ENCODE peak calls at places on chromosomes 16 and 17, in ten cellular contexts. One of them, this sample, is unnamed.

GRCh38 chr17:28720247-28720996 is 637 bp downstream of the RPL23A start:
- DNase-seq in Peyer's patch: no peak
- DNase-seq in stomach: no peak
- DNase-seq in left ventricle myocardium inferior: no peak
- DNase-seq in MM.1S: peak; percentile 58
- DNase-seq in neural progenitor cell: no peak
- DNase-seq in IMR-90: no peak
- DNase-seq in Panc1: no peak
- DNase-seq in CD8-positive, alpha-beta T cell: no peak
- DNase-seq in mammary epithelial cell: no peak
- DNase-seq in this sample: peak; percentile 62

GRCh38 chr17:13046361-13046760 is 28.5 kb upstream of the ELAC2 start:
- DNase-seq in Peyer's patch: no peak
- DNase-seq in stomach: no peak
- DNase-seq in left ventricle myocardium inferior: no peak
- DNase-seq in MM.1S: no peak
- DNase-seq in neural progenitor cell: no peak
- DNase-seq in IMR-90: no peak
- DNase-seq in Panc1: no peak
- DNase-seq in CD8-positive, alpha-beta T cell: no peak
- DNase-seq in mammary epithelial cell: no peak
- DNase-seq in this sample: no peak

GRCh38 chr17:16037636-16038035 is 38.0 kb downstream of the TTC19 start:
- DNase-seq in Peyer's patch: no peak
- DNase-seq in stomach: no peak
- DNase-seq in left ventricle myocardium inferior: no peak
- DNase-seq in MM.1S: peak; percentile 54
- DNase-seq in neural progenitor cell: no peak
- DNase-seq in IMR-90: peak; percentile 27
- DNase-seq in Panc1: no peak
- DNase-seq in CD8-positive, alpha-beta T cell: no peak
- DNase-seq in mammary epithelial cell: no peak
- DNase-seq in this sample: no peak

GRCh38 chr17:30021708-30022317 is 80.4 kb downstream of the EFCAB5 start:
- DNase-seq in Peyer's patch: peak; percentile 73
- DNase-seq in stomach: peak; percentile 31
- DNase-seq in left ventricle myocardium inferior: no peak
- DNase-seq in MM.1S: peak; percentile 62
- DNase-seq in neural progenitor cell: peak; percentile 66
- DNase-seq in IMR-90: peak; percentile 61
- DNase-seq in Panc1: peak; percentile 28
- DNase-seq in CD8-positive, alpha-beta T cell: peak; percentile 26
- DNase-seq in mammary epithelial cell: peak; percentile 35
- DNase-seq in this sample: peak; percentile 67

GRCh38 chr16:87847785-87848675 is 21.3 kb downstream of the SLC7A5 start:
- DNase-seq in Peyer's patch: no peak
- DNase-seq in stomach: peak; percentile 81
- DNase-seq in left ventricle myocardium inferior: no peak
- DNase-seq in MM.1S: no peak
- DNase-seq in neural progenitor cell: peak; percentile 81
- DNase-seq in IMR-90: no peak
- DNase-seq in Panc1: no peak
- DNase-seq in CD8-positive, alpha-beta T cell: no peak
- DNase-seq in mammary epithelial cell: no peak
- DNase-seq in this sample: no peak

GRCh38 chr17:8941980-8942617 is 23.4 kb downstream of the PIK3R5 start:
- DNase-seq in Peyer's patch: no peak
- DNase-seq in stomach: no peak
- DNase-seq in left ventricle myocardium inferior: no peak
- DNase-seq in MM.1S: no peak
- DNase-seq in neural progenitor cell: no peak
- DNase-seq in IMR-90: no peak
- DNase-seq in Panc1: no peak
- DNase-seq in CD8-positive, alpha-beta T cell: peak; percentile 82
- DNase-seq in mammary epithelial cell: no peak
- DNase-seq in this sample: no peak

GRCh38 chr17:62704381-62704971 is 77.0 kb downstream of the MRC2 start:
- DNase-seq in Peyer's patch: peak; percentile 54
- DNase-seq in stomach: peak; percentile 34
- DNase-seq in left ventricle myocardium inferior: no peak
- DNase-seq in MM.1S: no peak
- DNase-seq in neural progenitor cell: no peak
- DNase-seq in IMR-90: peak; percentile 35
- DNase-seq in Panc1: no peak
- DNase-seq in CD8-positive, alpha-beta T cell: no peak
- DNase-seq in mammary epithelial cell: peak; percentile 92
- DNase-seq in this sample: no peak

GRCh38 chr16:64977211-64977920 is 144.5 kb downstream of the CDH11 start:
- DNase-seq in Peyer's patch: no peak
- DNase-seq in stomach: no peak
- DNase-seq in left ventricle myocardium inferior: no peak
- DNase-seq in MM.1S: no peak
- DNase-seq in neural progenitor cell: no peak
- DNase-seq in IMR-90: no peak
- DNase-seq in Panc1: no peak
- DNase-seq in CD8-positive, alpha-beta T cell: no peak
- DNase-seq in mammary epithelial cell: no peak
- DNase-seq in this sample: no peak

GRCh38 chr17:57880086-57880456 is 30.2 kb upstream of the MRPS23 start:
- DNase-seq in Peyer's patch: no peak
- DNase-seq in stomach: no peak
- DNase-seq in left ventricle myocardium inferior: no peak
- DNase-seq in MM.1S: no peak
- DNase-seq in neural progenitor cell: no peak
- DNase-seq in IMR-90: no peak
- DNase-seq in Panc1: no peak
- DNase-seq in CD8-positive, alpha-beta T cell: no peak
- DNase-seq in mammary epithelial cell: peak; percentile 60
- DNase-seq in this sample: no peak

GRCh38 chr16:84999200-84999599 is 12.1 kb downstream of the ZDHHC7 start:
- DNase-seq in Peyer's patch: no peak
- DNase-seq in stomach: no peak
- DNase-seq in left ventricle myocardium inferior: no peak
- DNase-seq in MM.1S: no peak
- DNase-seq in neural progenitor cell: no peak
- DNase-seq in IMR-90: peak; percentile 56
- DNase-seq in Panc1: no peak
- DNase-seq in CD8-positive, alpha-beta T cell: no peak
- DNase-seq in mammary epithelial cell: no peak
- DNase-seq in this sample: no peak

GRCh38 chr17:15303851-15304250 is 37.5 kb downstream of the TEKT3 start:
- DNase-seq in Peyer's patch: no peak
- DNase-seq in stomach: no peak
- DNase-seq in left ventricle myocardium inferior: no peak
- DNase-seq in MM.1S: no peak
- DNase-seq in neural progenitor cell: no peak
- DNase-seq in IMR-90: no peak
- DNase-seq in Panc1: no peak
- DNase-seq in CD8-positive, alpha-beta T cell: no peak
- DNase-seq in mammary epithelial cell: no peak
- DNase-seq in this sample: no peak

GRCh38 chr16:71214771-71215381 is 15.6 kb downstream of the HYDIN start:
- DNase-seq in Peyer's patch: no peak
- DNase-seq in stomach: no peak
- DNase-seq in left ventricle myocardium inferior: no peak
- DNase-seq in MM.1S: peak; percentile 19
- DNase-seq in neural progenitor cell: no peak
- DNase-seq in IMR-90: no peak
- DNase-seq in Panc1: no peak
- DNase-seq in CD8-positive, alpha-beta T cell: no peak
- DNase-seq in mammary epithelial cell: peak; percentile 11
- DNase-seq in this sample: no peak

GRCh38 chr16:82628741-82629140 is 2.0 kb downstream of the CDH13 start:
- DNase-seq in Peyer's patch: no peak
- DNase-seq in stomach: no peak
- DNase-seq in left ventricle myocardium inferior: no peak
- DNase-seq in MM.1S: no peak
- DNase-seq in neural progenitor cell: no peak
- DNase-seq in IMR-90: no peak
- DNase-seq in Panc1: no peak
- DNase-seq in CD8-positive, alpha-beta T cell: no peak
- DNase-seq in mammary epithelial cell: no peak
- DNase-seq in this sample: no peak

GRCh38 chr17:70076189-70076588 is 1.2 kb downstream of the KCNJ16 start:
- DNase-seq in Peyer's patch: no peak
- DNase-seq in stomach: no peak
- DNase-seq in left ventricle myocardium inferior: no peak
- DNase-seq in MM.1S: no peak
- DNase-seq in neural progenitor cell: no peak
- DNase-seq in IMR-90: peak; percentile 21
- DNase-seq in Panc1: no peak
- DNase-seq in CD8-positive, alpha-beta T cell: no peak
- DNase-seq in mammary epithelial cell: no peak
- DNase-seq in this sample: no peak

GRCh38 chr16:68077866-68078725 is 7.1 kb upstream of the NFATC3 start:
- DNase-seq in Peyer's patch: no peak
- DNase-seq in stomach: no peak
- DNase-seq in left ventricle myocardium inferior: no peak
- DNase-seq in MM.1S: no peak
- DNase-seq in neural progenitor cell: no peak
- DNase-seq in IMR-90: no peak
- DNase-seq in Panc1: no peak
- DNase-seq in CD8-positive, alpha-beta T cell: no peak
- DNase-seq in mammary epithelial cell: no peak
- DNase-seq in this sample: no peak
- H3K4me1 ChIP-seq in Peyer's patch: peaks cover 46% of the 10 kb centered on the region
- H3K4me1 ChIP-seq in stomach: peaks cover 12% of the 10 kb centered on the region
- H3K4me1 ChIP-seq in left ventricle myocardium inferior: peaks cover 50% of the 10 kb centered on the region
- H3K4me1 ChIP-seq in MM.1S: peaks cover 7% of the 10 kb centered on the region
- H3K4me1 ChIP-seq in neural progenitor cell: no peaks in the 10 kb centered on the region
- H3K4me1 ChIP-seq in IMR-90: peaks cover 11% of the 10 kb centered on the region
- H3K4me1 ChIP-seq in Panc1: no peaks in the 10 kb centered on the region
- H3K4me1 ChIP-seq in CD8-positive, alpha-beta T cell: peaks cover 92% of the 10 kb centered on the region
- H3K4me1 ChIP-seq in mammary epithelial cell: no peaks in the 10 kb centered on the region
- H3K4me1 ChIP-seq in this sample: peaks cover 88% of the 10 kb centered on the region

DNA sequence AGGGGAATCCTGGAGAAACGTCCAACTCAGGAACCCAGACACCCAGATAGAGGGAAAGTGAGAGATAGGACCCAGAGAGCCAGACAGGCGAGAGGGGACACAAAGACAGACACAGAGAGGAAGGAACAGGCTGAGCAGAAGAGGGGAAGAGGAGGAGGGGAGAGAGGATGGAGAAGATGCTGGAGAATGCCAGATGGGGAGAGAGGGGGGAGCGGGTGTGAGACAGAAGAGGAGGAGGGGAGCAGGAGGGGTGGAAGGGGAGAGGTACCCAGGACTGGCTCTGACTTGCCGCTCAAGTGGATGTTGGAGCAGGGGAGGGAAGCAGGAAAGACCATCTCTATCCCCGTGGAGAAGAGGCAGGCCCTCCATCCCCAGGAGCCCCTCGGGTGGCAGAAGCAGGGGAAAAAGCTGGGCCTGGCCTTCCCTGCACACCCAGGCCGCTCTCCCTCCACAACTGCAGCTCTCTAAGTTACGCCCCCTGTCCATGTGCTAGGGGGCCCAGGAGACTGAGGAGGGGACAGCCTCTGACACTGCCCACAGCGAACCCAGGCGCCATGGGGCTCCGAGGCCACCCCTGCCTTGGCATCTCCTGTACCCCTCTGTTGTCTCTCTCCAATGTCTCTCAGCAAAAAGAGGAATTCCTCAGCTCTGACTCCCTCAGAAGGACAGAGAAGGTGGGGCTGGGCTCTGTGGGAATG is 4.8 kb downstream of the PPP1R9B start:
- DNase-seq in Peyer's patch: no peak
- DNase-seq in stomach: no peak
- DNase-seq in left ventricle myocardium inferior: no peak
- DNase-seq in MM.1S: no peak
- DNase-seq in neural progenitor cell: no peak
- DNase-seq in IMR-90: no peak
- DNase-seq in Panc1: no peak
- DNase-seq in CD8-positive, alpha-beta T cell: no peak
- DNase-seq in mammary epithelial cell: no peak
- DNase-seq in this sample: no peak
- TF ChIP-seq CTCF in Peyer's patch: no peak
- TF ChIP-seq CTCF in stomach: no peak
- TF ChIP-seq CTCF in left ventricle myocardium inferior: no peak
- TF ChIP-seq CTCF in MM.1S: no peak
- TF ChIP-seq CTCF in neural progenitor cell: no peak
- TF ChIP-seq CTCF in IMR-90: no peak
- TF ChIP-seq CTCF in Panc1: no peak
- TF ChIP-seq CTCF in CD8-positive, alpha-beta T cell: no peak
- TF ChIP-seq CTCF in mammary epithelial cell: no peak
- TF ChIP-seq CTCF in this sample: no peak

DNA sequence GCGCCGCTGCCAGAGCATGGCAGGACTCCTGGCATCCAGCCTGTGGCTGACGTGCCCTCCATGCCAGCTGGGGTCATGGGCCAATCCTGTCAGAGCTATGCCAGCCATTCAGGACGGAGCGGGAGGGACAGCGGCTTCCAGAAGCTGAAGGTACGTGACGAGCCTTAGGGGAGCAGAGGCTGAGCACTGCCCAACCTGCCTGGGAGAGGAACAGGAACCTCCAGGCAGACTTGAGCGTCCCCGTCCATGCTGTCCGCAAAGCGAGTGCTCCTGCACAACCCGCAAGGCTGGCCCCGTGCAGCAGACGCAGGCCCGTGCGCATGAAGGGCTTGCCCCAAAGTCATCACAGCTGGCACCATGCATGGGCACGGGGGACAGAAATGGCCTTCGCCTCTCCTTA is 21.5 kb downstream of the NDUFAF8 start:
- DNase-seq in Peyer's patch: no peak
- DNase-seq in stomach: no peak
- DNase-seq in left ventricle myocardium inferior: no peak
- DNase-seq in MM.1S: no peak
- DNase-seq in neural progenitor cell: no peak
- DNase-seq in IMR-90: no peak
- DNase-seq in Panc1: no peak
- DNase-seq in CD8-positive, alpha-beta T cell: no peak
- DNase-seq in mammary epithelial cell: no peak
- DNase-seq in this sample: no peak
- H3K4me1 ChIP-seq in Peyer's patch: peaks cover 4% of the 10 kb centered on the region
- H3K4me1 ChIP-seq in stomach: peaks cover 4% of the 10 kb centered on the region
- H3K4me1 ChIP-seq in left ventricle myocardium inferior: peaks cover 3% of the 10 kb centered on the region
- H3K4me1 ChIP-seq in MM.1S: no peaks in the 10 kb centered on the region
- H3K4me1 ChIP-seq in neural progenitor cell: no peaks in the 10 kb centered on the region
- H3K4me1 ChIP-seq in IMR-90: peaks cover 4% of the 10 kb centered on the region
- H3K4me1 ChIP-seq in Panc1: no peaks in the 10 kb centered on the region
- H3K4me1 ChIP-seq in CD8-positive, alpha-beta T cell: no peaks in the 10 kb centered on the region
- H3K4me1 ChIP-seq in mammary epithelial cell: no peaks in the 10 kb centered on the region
- H3K4me1 ChIP-seq in this sample: no peaks in the 10 kb centered on the region

DNA sequence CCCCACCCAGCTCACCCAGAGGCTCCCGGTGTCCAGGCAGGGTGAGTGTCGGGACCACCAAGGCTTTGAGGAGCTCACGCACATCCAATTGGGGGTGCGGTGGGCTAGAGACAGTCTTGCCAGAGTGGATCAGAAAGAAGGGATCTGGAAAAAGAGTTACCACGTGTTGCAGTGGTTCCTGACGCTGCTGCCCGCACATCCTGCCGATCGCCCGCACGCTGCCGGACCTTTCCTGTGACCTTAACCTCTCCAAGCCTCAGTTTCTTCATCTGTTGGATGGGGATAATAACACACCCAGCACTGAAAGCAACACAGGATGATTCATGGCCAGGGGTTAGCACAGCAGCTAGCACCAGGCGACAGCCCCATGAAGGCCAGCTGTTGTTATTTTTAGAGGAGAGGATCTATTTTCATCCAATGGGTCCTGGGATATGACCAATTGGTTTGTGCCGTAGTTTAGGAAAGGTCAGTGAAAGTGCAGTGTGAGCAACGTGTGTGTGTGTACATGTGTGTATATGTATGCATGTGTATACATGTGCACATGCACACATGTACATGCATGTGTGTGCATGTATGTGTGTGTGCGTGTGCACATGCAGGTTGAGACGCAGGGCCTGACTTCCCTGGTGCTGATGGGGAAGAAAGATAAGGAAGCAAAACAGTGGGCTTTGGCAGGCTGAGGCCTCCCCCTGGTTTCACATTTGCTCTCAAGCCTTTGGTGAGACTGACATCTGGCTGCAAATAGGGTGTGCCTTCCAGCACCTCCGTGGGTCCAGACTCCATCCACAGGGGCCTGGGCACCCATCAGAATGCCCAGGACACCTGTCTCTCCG is 2.6 kb downstream of the ITGAX start:
- DNase-seq in Peyer's patch: peak; percentile 44
- DNase-seq in stomach: no peak
- DNase-seq in left ventricle myocardium inferior: no peak
- DNase-seq in MM.1S: no peak
- DNase-seq in neural progenitor cell: no peak
- DNase-seq in IMR-90: no peak
- DNase-seq in Panc1: no peak
- DNase-seq in CD8-positive, alpha-beta T cell: no peak
- DNase-seq in mammary epithelial cell: no peak
- DNase-seq in this sample: no peak
- TF ChIP-seq CTCF in Peyer's patch: no peak
- TF ChIP-seq CTCF in stomach: no peak
- TF ChIP-seq CTCF in left ventricle myocardium inferior: no peak
- TF ChIP-seq CTCF in MM.1S: no peak
- TF ChIP-seq CTCF in neural progenitor cell: no peak
- TF ChIP-seq CTCF in IMR-90: no peak
- TF ChIP-seq CTCF in Panc1: no peak
- TF ChIP-seq CTCF in CD8-positive, alpha-beta T cell: no peak
- TF ChIP-seq CTCF in mammary epithelial cell: no peak
- TF ChIP-seq CTCF in this sample: peak; percentile 18

This sample was measured in OCI-LY7.